ENCODE peak calls at places on chromosomes 11 and 22, in nine cellular contexts. One of them, this sample, is unnamed.

GRCh38 chr11:121929581-121929980 is 186.4 kb downstream of the BLID start:
- DNase-seq in adipocyte: peak; percentile 80
- DNase-seq in OCI-LY7: no peak
- DNase-seq in prostate gland: no peak
- DNase-seq in fibroblast of the aortic adventitia: peak; percentile 79
- DNase-seq in body of pancreas: peak; percentile 39
- DNase-seq in mucosa of descending colon: no peak
- DNase-seq in coronary artery: no peak
- DNase-seq in lower leg skin: no peak
- DNase-seq in this sample: peak; percentile 58

GRCh38 chr22:44063462-44064371 is 39.6 kb downstream of the PARVB start:
- DNase-seq in adipocyte: no peak
- DNase-seq in OCI-LY7: peak; percentile 14
- DNase-seq in prostate gland: no peak
- DNase-seq in fibroblast of the aortic adventitia: no peak
- DNase-seq in body of pancreas: no peak
- DNase-seq in mucosa of descending colon: no peak
- DNase-seq in coronary artery: no peak
- DNase-seq in lower leg skin: no peak
- DNase-seq in this sample: no peak

GRCh38 chr11:12165237-12165875 is 55.0 kb downstream of the MICAL2 start:
- DNase-seq in adipocyte: no peak
- DNase-seq in OCI-LY7: no peak
- DNase-seq in prostate gland: no peak
- DNase-seq in fibroblast of the aortic adventitia: no peak
- DNase-seq in body of pancreas: no peak
- DNase-seq in mucosa of descending colon: no peak
- DNase-seq in coronary artery: peak; percentile 58
- DNase-seq in lower leg skin: no peak
- DNase-seq in this sample: no peak

GRCh38 chr11:62149986-62150886 is 26.4 kb downstream of the INCENP start:
- DNase-seq in adipocyte: no peak
- DNase-seq in OCI-LY7: no peak
- DNase-seq in prostate gland: no peak
- DNase-seq in fibroblast of the aortic adventitia: no peak
- DNase-seq in body of pancreas: no peak
- DNase-seq in mucosa of descending colon: no peak
- DNase-seq in coronary artery: peak; percentile 69
- DNase-seq in lower leg skin: no peak
- DNase-seq in this sample: no peak

GRCh38 chr11:12070446-12071267 is 39.7 kb upstream of the MICAL2 start:
- DNase-seq in adipocyte: no peak
- DNase-seq in OCI-LY7: no peak
- DNase-seq in prostate gland: no peak
- DNase-seq in fibroblast of the aortic adventitia: no peak
- DNase-seq in body of pancreas: no peak
- DNase-seq in mucosa of descending colon: no peak
- DNase-seq in coronary artery: no peak
- DNase-seq in lower leg skin: peak; percentile 76
- DNase-seq in this sample: no peak

GRCh38 chr11:469684-470667 is 19.9 kb downstream of the PTDSS2 start:
- DNase-seq in adipocyte: peak; percentile 74
- DNase-seq in OCI-LY7: no peak
- DNase-seq in prostate gland: peak; percentile 82
- DNase-seq in fibroblast of the aortic adventitia: peak; percentile 86
- DNase-seq in body of pancreas: peak; percentile 63
- DNase-seq in mucosa of descending colon: peak; percentile 69
- DNase-seq in coronary artery: no peak
- DNase-seq in lower leg skin: peak; percentile 79
- DNase-seq in this sample: peak; percentile 91

GRCh38 chr11:46050065-46050464 is 71.2 kb downstream of the PHF21A start:
- DNase-seq in adipocyte: peak; percentile 85
- DNase-seq in OCI-LY7: no peak
- DNase-seq in prostate gland: peak; percentile 55
- DNase-seq in fibroblast of the aortic adventitia: peak; percentile 82
- DNase-seq in body of pancreas: peak; percentile 30
- DNase-seq in mucosa of descending colon: no peak
- DNase-seq in coronary artery: no peak
- DNase-seq in lower leg skin: no peak
- DNase-seq in this sample: no peak

GRCh38 chr22:40932396-40932795 is 18.8 kb upstream of the RBX1 start:
- DNase-seq in adipocyte: peak; percentile 43
- DNase-seq in OCI-LY7: no peak
- DNase-seq in prostate gland: no peak
- DNase-seq in fibroblast of the aortic adventitia: no peak
- DNase-seq in body of pancreas: no peak
- DNase-seq in mucosa of descending colon: no peak
- DNase-seq in coronary artery: no peak
- DNase-seq in lower leg skin: no peak
- DNase-seq in this sample: no peak

DNA sequence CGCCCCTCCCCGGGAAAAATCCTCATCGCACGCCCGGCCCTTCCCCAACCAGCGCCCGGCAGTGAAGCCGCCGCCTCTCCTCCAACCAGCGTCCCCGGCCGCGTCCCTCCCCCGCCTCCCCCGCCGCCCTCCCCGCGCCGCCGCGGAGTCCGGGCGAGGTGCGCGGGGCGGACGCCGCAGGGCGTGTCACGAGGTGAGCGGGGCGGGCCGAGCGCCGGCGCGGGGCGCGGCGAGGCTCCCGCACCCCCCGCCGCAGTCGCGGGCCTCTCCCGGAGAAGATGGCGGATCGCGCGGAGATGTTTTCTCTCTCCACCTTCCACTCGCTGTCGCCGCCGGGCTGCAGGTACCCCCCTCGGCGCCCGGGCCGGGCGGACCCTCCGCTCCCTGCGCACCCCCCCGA is at the start of gene MAPK8IP2:
- DNase-seq in adipocyte: peak; percentile 20
- DNase-seq in OCI-LY7: no peak
- DNase-seq in prostate gland: no peak
- DNase-seq in fibroblast of the aortic adventitia: no peak
- DNase-seq in body of pancreas: peak; percentile 33
- DNase-seq in mucosa of descending colon: no peak
- DNase-seq in coronary artery: no peak
- DNase-seq in lower leg skin: no peak
- DNase-seq in this sample: peak; percentile 18
- H3K4me3 ChIP-seq in adipocyte: no peak within 1 kb of the TSS
- H3K4me3 ChIP-seq in OCI-LY7: no peak within 1 kb of the TSS
- H3K4me3 ChIP-seq in prostate gland: peak within 1 kb of the TSS; percentile 35
- H3K4me3 ChIP-seq in fibroblast of the aortic adventitia: peak within 1 kb of the TSS; percentile 22
- H3K4me3 ChIP-seq in body of pancreas: no peak within 1 kb of the TSS
- H3K4me3 ChIP-seq in mucosa of descending colon: no peak within 1 kb of the TSS
- H3K4me3 ChIP-seq in coronary artery: peak within 1 kb of the TSS; percentile 67
- H3K4me3 ChIP-seq in lower leg skin: no peak within 1 kb of the TSS
- H3K4me3 ChIP-seq in this sample: peak within 1 kb of the TSS; percentile 35

GRCh38 chr11:65353900-65354264 is 669 bp upstream of the TIGD3 start:
- DNase-seq in adipocyte: no peak
- DNase-seq in OCI-LY7: no peak
- DNase-seq in prostate gland: no peak
- DNase-seq in fibroblast of the aortic adventitia: no peak
- DNase-seq in body of pancreas: no peak
- DNase-seq in mucosa of descending colon: no peak
- DNase-seq in coronary artery: no peak
- DNase-seq in lower leg skin: no peak
- DNase-seq in this sample: no peak

GRCh38 chr11:65356394-65356972 is 1.9 kb downstream of the TIGD3 start:
- DNase-seq in adipocyte: no peak
- DNase-seq in OCI-LY7: no peak
- DNase-seq in prostate gland: no peak
- DNase-seq in fibroblast of the aortic adventitia: no peak
- DNase-seq in body of pancreas: no peak
- DNase-seq in mucosa of descending colon: no peak
- DNase-seq in coronary artery: no peak
- DNase-seq in lower leg skin: no peak
- DNase-seq in this sample: peak; percentile 68

GRCh38 chr11:65355013-65355775 is 643 bp downstream of the TIGD3 start:
- DNase-seq in adipocyte: no peak
- DNase-seq in OCI-LY7: peak; percentile 57
- DNase-seq in prostate gland: no peak
- DNase-seq in fibroblast of the aortic adventitia: no peak
- DNase-seq in body of pancreas: peak; percentile 33
- DNase-seq in mucosa of descending colon: peak; percentile 52
- DNase-seq in coronary artery: no peak
- DNase-seq in lower leg skin: no peak
- DNase-seq in this sample: peak; percentile 62

GRCh38 chr11:65354265-65355012 is at the start of gene TIGD3:
- DNase-seq in adipocyte: peak; percentile 99
- DNase-seq in OCI-LY7: peak; percentile 98
- DNase-seq in prostate gland: peak; percentile 98
- DNase-seq in fibroblast of the aortic adventitia: peak; percentile 88
- DNase-seq in body of pancreas: peak; percentile 98
- DNase-seq in mucosa of descending colon: peak; percentile 98
- DNase-seq in coronary artery: peak; percentile 98
- DNase-seq in lower leg skin: peak; percentile 96
- DNase-seq in this sample: peak; percentile 98

DNA sequence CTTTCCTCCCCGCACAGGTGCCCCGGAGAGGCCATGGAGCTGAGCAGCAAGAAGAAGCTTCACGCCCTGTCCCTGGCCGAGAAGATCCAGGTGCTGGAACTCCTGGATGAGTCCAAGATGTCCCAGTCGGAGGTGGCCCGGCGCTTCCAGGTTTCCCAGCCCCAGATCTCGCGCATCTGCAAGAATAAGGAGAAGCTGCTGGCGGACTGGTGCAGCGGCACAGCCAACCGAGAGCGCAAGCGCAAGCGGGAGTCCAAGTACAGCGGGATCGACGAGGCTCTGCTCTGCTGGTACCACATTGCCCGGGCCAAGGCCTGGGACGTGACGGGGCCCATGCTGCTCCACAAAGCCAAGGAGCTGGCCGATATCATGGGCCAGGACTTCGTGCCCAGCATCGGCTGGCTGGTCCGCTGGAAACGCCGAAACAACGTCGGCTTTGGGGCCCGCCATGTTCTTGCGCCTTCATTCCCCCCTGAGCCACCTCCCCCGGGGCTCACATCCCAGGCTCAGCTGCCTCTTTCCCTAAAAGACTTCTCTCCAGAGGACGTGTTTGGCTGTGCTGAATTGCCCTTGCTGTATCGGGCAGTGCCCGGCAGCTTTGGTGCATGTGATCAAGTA is 1.3 kb downstream of the TIGD3 start:
- DNase-seq in adipocyte: peak; percentile 6
- DNase-seq in OCI-LY7: no peak
- DNase-seq in prostate gland: peak; percentile 31
- DNase-seq in fibroblast of the aortic adventitia: peak; percentile 48
- DNase-seq in body of pancreas: peak; percentile 32
- DNase-seq in mucosa of descending colon: peak; percentile 33
- DNase-seq in coronary artery: no peak
- DNase-seq in lower leg skin: no peak
- DNase-seq in this sample: no peak
- H3K4me3 ChIP-seq in adipocyte: peak overlapping the region; percentile 14
- H3K4me3 ChIP-seq in OCI-LY7: peak overlapping the region; percentile 73
- H3K4me3 ChIP-seq in prostate gland: no peak overlapping the region
- H3K4me3 ChIP-seq in fibroblast of the aortic adventitia: peak overlapping the region; percentile 47
- H3K4me3 ChIP-seq in body of pancreas: peak overlapping the region; percentile 17
- H3K4me3 ChIP-seq in mucosa of descending colon: no peak overlapping the region
- H3K4me3 ChIP-seq in coronary artery: peak overlapping the region; percentile 85
- H3K4me3 ChIP-seq in lower leg skin: no peak overlapping the region
- H3K4me3 ChIP-seq in this sample: no peak overlapping the region

GRCh38 chr22:31087744-31088215 is 6.7 kb downstream of the SMTN start:
- DNase-seq in adipocyte: no peak
- DNase-seq in OCI-LY7: no peak
- DNase-seq in prostate gland: no peak
- DNase-seq in fibroblast of the aortic adventitia: no peak
- DNase-seq in body of pancreas: no peak
- DNase-seq in mucosa of descending colon: no peak
- DNase-seq in coronary artery: peak; percentile 70
- DNase-seq in lower leg skin: no peak
- DNase-seq in this sample: no peak

GRCh38 chr22:31091106-31091975 is 10.2 kb downstream of the SMTN start:
- DNase-seq in adipocyte: no peak
- DNase-seq in OCI-LY7: no peak
- DNase-seq in prostate gland: no peak
- DNase-seq in fibroblast of the aortic adventitia: no peak
- DNase-seq in body of pancreas: no peak
- DNase-seq in mucosa of descending colon: no peak
- DNase-seq in coronary artery: peak; percentile 83
- DNase-seq in lower leg skin: no peak
- DNase-seq in this sample: no peak

GRCh38 chr22:31088233-31088986 is 7.3 kb downstream of the SMTN start:
- DNase-seq in adipocyte: no peak
- DNase-seq in OCI-LY7: no peak
- DNase-seq in prostate gland: no peak
- DNase-seq in fibroblast of the aortic adventitia: no peak
- DNase-seq in body of pancreas: no peak
- DNase-seq in mucosa of descending colon: no peak
- DNase-seq in coronary artery: peak; percentile 75
- DNase-seq in lower leg skin: no peak
- DNase-seq in this sample: no peak

GRCh38 chr22:31090217-31091085 is 9.3 kb downstream of the SMTN start:
- DNase-seq in adipocyte: no peak
- DNase-seq in OCI-LY7: no peak
- DNase-seq in prostate gland: no peak
- DNase-seq in fibroblast of the aortic adventitia: no peak
- DNase-seq in body of pancreas: no peak
- DNase-seq in mucosa of descending colon: no peak
- DNase-seq in coronary artery: peak; percentile 91
- DNase-seq in lower leg skin: no peak
- DNase-seq in this sample: no peak

GRCh38 chr22:31089101-31090100 is 8.3 kb downstream of the SMTN start:
- DNase-seq in adipocyte: peak; percentile 67
- DNase-seq in OCI-LY7: peak; percentile 64
- DNase-seq in prostate gland: no peak
- DNase-seq in fibroblast of the aortic adventitia: peak; percentile 53
- DNase-seq in body of pancreas: peak; percentile 31
- DNase-seq in mucosa of descending colon: peak; percentile 54
- DNase-seq in coronary artery: peak; percentile 77
- DNase-seq in lower leg skin: no peak
- DNase-seq in this sample: no peak
- H3K4me3 ChIP-seq in adipocyte: no peak overlapping the region
- H3K4me3 ChIP-seq in OCI-LY7: no peak overlapping the region
- H3K4me3 ChIP-seq in prostate gland: no peak overlapping the region
- H3K4me3 ChIP-seq in fibroblast of the aortic adventitia: no peak overlapping the region
- H3K4me3 ChIP-seq in body of pancreas: no peak overlapping the region
- H3K4me3 ChIP-seq in mucosa of descending colon: no peak overlapping the region
- H3K4me3 ChIP-seq in coronary artery: peak overlapping the region; percentile 34
- H3K4me3 ChIP-seq in lower leg skin: no peak overlapping the region
- H3K4me3 ChIP-seq in this sample: no peak overlapping the region

GRCh38 chr22:39149915-39150847 is 2.3 kb downstream of the CBX7 start:
- DNase-seq in adipocyte: no peak
- DNase-seq in OCI-LY7: no peak
- DNase-seq in prostate gland: no peak
- DNase-seq in fibroblast of the aortic adventitia: no peak
- DNase-seq in body of pancreas: no peak
- DNase-seq in mucosa of descending colon: no peak
- DNase-seq in coronary artery: no peak
- DNase-seq in lower leg skin: no peak
- DNase-seq in this sample: no peak

GRCh38 chr22:39147335-39148023 is 5.0 kb downstream of the CBX7 start:
- DNase-seq in adipocyte: no peak
- DNase-seq in OCI-LY7: no peak
- DNase-seq in prostate gland: no peak
- DNase-seq in fibroblast of the aortic adventitia: no peak
- DNase-seq in body of pancreas: no peak
- DNase-seq in mucosa of descending colon: no peak
- DNase-seq in coronary artery: no peak
- DNase-seq in lower leg skin: no peak
- DNase-seq in this sample: no peak

GRCh38 chr22:39146256-39147101 is 6.0 kb downstream of the CBX7 start:
- DNase-seq in adipocyte: no peak
- DNase-seq in OCI-LY7: no peak
- DNase-seq in prostate gland: no peak
- DNase-seq in fibroblast of the aortic adventitia: no peak
- DNase-seq in body of pancreas: peak; percentile 16
- DNase-seq in mucosa of descending colon: no peak
- DNase-seq in coronary artery: no peak
- DNase-seq in lower leg skin: no peak
- DNase-seq in this sample: no peak

GRCh38 chr22:39148727-39149535 is 3.5 kb downstream of the CBX7 start:
- DNase-seq in adipocyte: peak; percentile 29
- DNase-seq in OCI-LY7: peak; percentile 71
- DNase-seq in prostate gland: no peak
- DNase-seq in fibroblast of the aortic adventitia: no peak
- DNase-seq in body of pancreas: peak; percentile 65
- DNase-seq in mucosa of descending colon: peak; percentile 56
- DNase-seq in coronary artery: no peak
- DNase-seq in lower leg skin: no peak
- DNase-seq in this sample: no peak

DNA sequence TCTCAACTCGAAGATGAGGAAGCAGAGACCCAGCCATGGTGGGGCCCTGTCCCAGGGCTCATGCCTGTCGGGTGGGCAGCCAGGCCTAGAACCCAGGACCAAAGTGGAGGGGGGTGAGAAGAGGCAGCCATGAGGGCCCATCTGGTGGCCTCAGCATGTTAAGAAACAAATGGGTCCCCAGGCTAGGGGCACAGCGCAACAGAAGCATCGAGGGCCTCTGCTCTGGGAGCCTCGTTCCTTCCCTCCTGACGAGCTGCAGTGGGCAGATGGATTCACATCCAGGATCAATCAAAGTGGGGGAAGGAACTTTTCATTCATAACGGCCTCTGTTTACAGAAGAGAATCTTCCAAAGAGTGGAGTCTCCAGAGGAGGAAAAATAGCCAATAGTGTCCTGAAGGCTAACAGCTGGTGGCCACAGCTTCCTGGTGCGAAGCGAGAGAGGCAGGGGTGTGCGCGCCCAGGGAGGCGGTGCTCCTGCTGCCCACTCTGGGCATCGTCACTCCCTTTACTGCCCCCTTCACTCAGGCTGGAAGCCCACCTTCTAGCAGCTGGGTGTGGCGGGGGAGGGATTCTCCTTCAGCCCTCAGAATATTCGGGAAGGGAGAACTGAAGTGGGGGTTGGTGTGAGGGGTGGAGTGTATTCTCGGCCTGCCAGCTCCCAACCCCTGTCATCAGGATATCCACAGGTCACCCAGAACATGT is 4.3 kb downstream of the CBX7 start:
- DNase-seq in adipocyte: no peak
- DNase-seq in OCI-LY7: no peak
- DNase-seq in prostate gland: no peak
- DNase-seq in fibroblast of the aortic adventitia: no peak
- DNase-seq in body of pancreas: no peak
- DNase-seq in mucosa of descending colon: no peak
- DNase-seq in coronary artery: no peak
- DNase-seq in lower leg skin: no peak
- DNase-seq in this sample: no peak
- H3K4me3 ChIP-seq in adipocyte: no peak overlapping the region
- H3K4me3 ChIP-seq in OCI-LY7: no peak overlapping the region
- H3K4me3 ChIP-seq in prostate gland: no peak overlapping the region
- H3K4me3 ChIP-seq in fibroblast of the aortic adventitia: no peak overlapping the region
- H3K4me3 ChIP-seq in body of pancreas: no peak overlapping the region
- H3K4me3 ChIP-seq in mucosa of descending colon: no peak overlapping the region
- H3K4me3 ChIP-seq in coronary artery: peak overlapping the region; percentile 98
- H3K4me3 ChIP-seq in lower leg skin: no peak overlapping the region
- H3K4me3 ChIP-seq in this sample: no peak overlapping the region